ENCODE peak calls at places on chromosome 9, in seven cellular contexts. B is transverse colon; T is NCI-H510A treated with DMSO at 0.1 percent for 48 hours; F is activated T-helper 1 cell treated with anti-CD3 and anti-CD28 coated beads, Interleukin-2, amount 50 U/mL, for 16 hours; G is A172; M is progenitor cell of endocrine pancreas; I is anterior cingulate cortex. N is an unnamed sample.

GRCh38 chr9:100126423-100126822 is 27.4 kb downstream of the INVS start:
- DNase-seq in B (no peak), T (no peak), F (no peak), G (no peak), M (no peak), I (no peak), N (no peak)

GRCh38 chr9:124779368-124780059 is 2.6 kb downstream of the OLFML2A start:
- DNase-seq in B (no peak), T (no peak), F (no peak), G (peak; percentile 94), M (no peak), I (no peak), N (no peak)

GRCh38 chr9:4550777-4551476 is 60.7 kb downstream of the SLC1A1 start:
- DNase-seq in B (no peak), T (no peak), F (no peak), G (no peak), M (no peak), I (no peak), N (no peak)

GRCh38 chr9:87427851-87428506 is 69.7 kb upstream of the DAPK1 start:
- DNase-seq in B (no peak), T (no peak), F (no peak), G (no peak), M (no peak), I (no peak), N (no peak)

GRCh38 chr9:97418894-97419293 is 7.0 kb downstream of the TDRD7 start:
- DNase-seq in B (no peak), T (no peak), F (no peak), G (no peak), M (no peak), I (no peak), N (no peak)

GRCh38 chr9:137194388-137194787 is 5.9 kb downstream of the SSNA1 start:
- DNase-seq in B (no peak), T (no peak), F (no peak), G (no peak), M (no peak), I (peak; percentile 75), N (peak; percentile 93)

GRCh38 chr9:138053996-138054752 is 176.6 kb downstream of the CACNA1B start:
- DNase-seq in B (no peak), T (no peak), F (no peak), G (no peak), M (no peak), I (no peak), N (peak; percentile 6)

GRCh38 chr9:127788337-127789011 is 2.6 kb downstream of the CDK9 start:
- DNase-seq in B (no peak), T (no peak), F (peak; percentile 44), G (no peak), M (no peak), I (no peak), N (peak; percentile 94)

GRCh38 chr9:99569840-99570239 is 251.8 kb upstream of the NR4A3 start:
- DNase-seq in B (no peak), T (no peak), F (no peak), G (no peak), M (no peak), I (no peak), N (no peak)

GRCh38 chr9:131630206-131630831 is 85.0 kb downstream of the PRRT1B start:
- DNase-seq in B (peak; percentile 60), T (no peak), F (no peak), G (no peak), M (no peak), I (no peak), N (peak; percentile 62)

GRCh38 chr9:27457445-27457844 is 66.6 kb upstream of the IFNK start:
- DNase-seq in B (peak; percentile 83), T (no peak), F (no peak), G (no peak), M (no peak), I (no peak), N (peak; percentile 28)

GRCh38 chr9:72476617-72477375 is 44.6 kb upstream of the TMC1 start:
- DNase-seq in B (peak; percentile 40), T (peak; percentile 13), F (peak; percentile 14), G (peak; percentile 91), M (no peak), I (no peak), N (peak; percentile 45)

GRCh38 chr9:128706045-128706444 is 3.7 kb downstream of the PKN3 start:
- DNase-seq in B (no peak), T (no peak), F (no peak), G (no peak), M (no peak), I (no peak), N (no peak)

GRCh38 chr9:16551692-16552091 is 318.8 kb downstream of the BNC2 start:
- DNase-seq in B (no peak), T (no peak), F (no peak), G (no peak), M (no peak), I (no peak), N (no peak)

GRCh38 chr9:2132484-2133082 is 117.4 kb downstream of the SMARCA2 start:
- DNase-seq in B (no peak), T (no peak), F (no peak), G (peak; percentile 13), M (no peak), I (no peak), N (no peak)

GRCh38 chr9:133137451-133138231 is 16.6 kb upstream of the RALGDS start:
- DNase-seq in B (no peak), T (no peak), F (no peak), G (no peak), M (no peak), I (peak; percentile 88), N (peak; percentile 92)

GRCh38 chr9:87537625-87538024 is 40.0 kb downstream of the DAPK1 start:
- DNase-seq in B (no peak), T (no peak), F (no peak), G (no peak), M (no peak), I (no peak), N (no peak)

GRCh38 chr9:108534741-108535140 is 321.0 kb downstream of the ACTL7B start:
- DNase-seq in B (no peak), T (no peak), F (no peak), G (peak; percentile 82), M (no peak), I (no peak), N (no peak)

GRCh38 chr9:36988848-36989247 is 45.2 kb downstream of the PAX5 start:
- DNase-seq in B (no peak), T (no peak), F (no peak), G (no peak), M (no peak), I (no peak), N (no peak)